ENCODE peak calls at places on chromosome 18, in seven cellular contexts. R is colonic mucosa, C is right lobe of liver, T is stomach, E is WTC11, B is Calu3, V is H9. L is an unnamed sample.

GRCh38 chr18:44599409-44599808 is 81.3 kb upstream of the SETBP1 start:
- DNase-seq in R (no peak), C (no peak), T (no peak), E (peak), B (no peak), V (no peak), L (no peak)

GRCh38 chr18:69754108-69754507 is 193.6 kb downstream of the CD226 start:
- DNase-seq in R (no peak), C (no peak), T (no peak), E (no peak), B (no peak), V (no peak), L (no peak)

GRCh38 chr18:37675699-37676098 is 110.1 kb upstream of the CELF4 start:
- DNase-seq in R (no peak), C (no peak), T (no peak), E (no peak), B (no peak), V (no peak), L (no peak)

GRCh38 chr18:12394428-12394827 is 13.3 kb upstream of the PRELID3A start:
- DNase-seq in R (no peak), C (no peak), T (no peak), E (peak), B (peak), V (peak), L (no peak)

GRCh38 chr18:37261246-37261927 is 304.2 kb downstream of the CELF4 start:
- DNase-seq in R (no peak), C (no peak), T (no peak), E (no peak), B (no peak), V (no peak), L (no peak)

GRCh38 chr18:57107141-57107832 is 39.6 kb upstream of the BOD1L2 start:
- DNase-seq in R (no peak), C (no peak), T (no peak), E (no peak), B (peak), V (no peak), L (no peak)

GRCh38 chr18:72811047-72811446 is 56.7 kb downstream of the NETO1 start:
- DNase-seq in R (no peak), C (no peak), T (no peak), E (no peak), B (no peak), V (no peak), L (no peak)

GRCh38 chr18:72652990-72653593 is 109.0 kb upstream of the CBLN2 start:
- DNase-seq in R (peak), C (no peak), T (no peak), E (peak), B (peak), V (peak), L (peak)

GRCh38 chr18:55301196-55301540 is 286.8 kb downstream of the TCF4 start:
- DNase-seq in R (no peak), C (no peak), T (no peak), E (no peak), B (no peak), V (no peak), L (no peak)

GRCh38 chr18:54742654-54743053 is 85.6 kb upstream of the RAB27B start:
- DNase-seq in R (peak), C (no peak), T (peak), E (no peak), B (no peak), V (no peak), L (no peak)

GRCh38 chr18:6487027-6487426 is 72.3 kb upstream of the L3MBTL4 start:
- DNase-seq in R (no peak), C (no peak), T (no peak), E (peak), B (no peak), V (peak), L (no peak)

GRCh38 chr18:79418236-79418635 is 22.5 kb downstream of the NFATC1 start:
- DNase-seq in R (no peak), C (no peak), T (no peak), E (no peak), B (no peak), V (no peak), L (no peak)

GRCh38 chr18:62688743-62689317 is 26.5 kb upstream of the PHLPP1 start:
- DNase-seq in R (no peak), C (no peak), T (no peak), E (no peak), B (no peak), V (no peak), L (no peak)

GRCh38 chr18:8911408-8912340 is 190.8 kb upstream of the NDUFV2 start:
- DNase-seq in R (no peak), C (no peak), T (no peak), E (no peak), B (no peak), V (no peak), L (no peak)

GRCh38 chr18:41917199-41917598 is 37.8 kb upstream of the PIK3C3 start:
- DNase-seq in R (no peak), C (no peak), T (no peak), E (no peak), B (no peak), V (no peak), L (no peak)

GRCh38 chr18:22817844-22818243 is 115.3 kb upstream of the RBBP8 start:
- DNase-seq in R (no peak), C (no peak), T (no peak), E (no peak), B (no peak), V (no peak), L (no peak)

GRCh38 chr18:47754311-47755101 is 176.0 kb downstream of the SMAD2 start:
- DNase-seq in R (peak), C (no peak), T (peak), E (peak), B (peak), V (peak), L (peak)

GRCh38 chr18:70041459-70042020 is 93.9 kb upstream of the CD226 start:
- DNase-seq in R (no peak), C (no peak), T (no peak), E (no peak), B (no peak), V (no peak), L (no peak)

GRCh38 chr18:67425724-67426123 is 90.8 kb downstream of the DSEL start:
- DNase-seq in R (no peak), C (no peak), T (no peak), E (no peak), B (peak), V (no peak), L (no peak)

GRCh38 chr18:75244336-75244735 is 33.7 kb downstream of the TSHZ1 start:
- DNase-seq in R (no peak), C (no peak), T (no peak), E (peak), B (peak), V (peak), L (peak)

GRCh38 chr18:10213526-10213925 is 240.9 kb upstream of the APCDD1 start:
- DNase-seq in R (no peak), C (no peak), T (no peak), E (no peak), B (peak), V (no peak), L (no peak)

GRCh38 chr18:11713756-11714155 is 24.7 kb downstream of the GNAL start:
- DNase-seq in R (no peak), C (no peak), T (no peak), E (no peak), B (no peak), V (no peak), L (no peak)

GRCh38 chr18:42437646-42438045 is 482.6 kb downstream of the PIK3C3 start:
- DNase-seq in R (no peak), C (no peak), T (no peak), E (no peak), B (no peak), V (no peak), L (no peak)

GRCh38 chr18:41783065-41783818 is 171.8 kb upstream of the PIK3C3 start:
- DNase-seq in R (no peak), C (no peak), T (no peak), E (no peak), B (no peak), V (no peak), L (no peak)

GRCh38 chr18:66344227-66344626 is 259.7 kb downstream of the CDH19 start:
- DNase-seq in R (no peak), C (no peak), T (no peak), E (no peak), B (no peak), V (no peak), L (no peak)

GRCh38 chr18:7979714-7980113 is 412.6 kb downstream of the PTPRM start:
- DNase-seq in R (no peak), C (no peak), T (no peak), E (no peak), B (no peak), V (no peak), L (no peak)

GRCh38 chr18:36758623-36759022 is 70.2 kb downstream of the TPGS2 start:
- DNase-seq in R (no peak), C (no peak), T (no peak), E (no peak), B (no peak), V (no peak), L (no peak)

DNA sequence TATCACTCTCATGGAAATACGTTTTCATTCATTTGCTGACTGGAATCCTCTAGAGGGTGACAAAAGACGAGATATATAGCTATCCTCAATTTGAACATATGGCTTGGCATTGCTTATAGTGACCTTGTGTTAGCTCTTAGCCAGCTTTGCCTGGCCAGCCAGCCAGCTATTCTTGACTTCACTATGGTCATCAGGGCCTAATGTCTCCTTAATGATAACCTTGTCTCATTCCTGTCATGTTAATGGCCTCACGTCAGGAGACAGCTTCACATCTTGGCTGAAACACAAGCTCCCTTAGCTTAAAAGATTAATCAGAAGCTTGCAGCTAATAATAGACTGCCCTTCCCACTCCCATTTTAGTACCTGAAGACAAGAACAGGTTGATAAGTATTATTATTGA is 1517.5 kb upstream of the PIK3C3 start:
- DNase-seq in R (no peak), C (no peak), T (no peak), E (no peak), B (no peak), V (no peak), L (peak)
- TF ChIP-seq CTCF in R (no peak), C (no peak), T (no peak), E (no peak), B (no peak), V (no peak), L (no peak)

DNA sequence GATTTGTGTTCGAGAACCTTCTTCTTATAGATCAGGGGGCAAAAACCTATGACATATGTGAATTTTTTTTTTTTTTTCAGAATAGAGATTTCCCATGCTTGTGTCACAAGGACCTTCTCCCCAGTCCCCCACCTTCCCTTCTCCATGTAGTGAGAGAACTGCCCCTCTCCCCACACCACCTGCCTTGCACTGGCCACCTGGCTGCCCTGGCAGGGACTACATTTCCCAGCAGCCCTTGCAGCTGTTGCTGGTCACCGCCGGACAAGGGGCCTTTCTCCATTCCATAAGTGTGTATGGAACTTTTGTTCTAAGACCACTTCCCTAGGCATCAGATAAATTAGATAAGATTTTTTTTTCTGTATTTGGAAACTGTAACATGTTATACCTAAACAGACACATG is 22.2 kb downstream of the MBP start:
- DNase-seq in R (no peak), C (no peak), T (no peak), E (no peak), B (no peak), V (no peak), L (no peak)
- TF ChIP-seq CTCF in R (no peak), C (no peak), T (no peak), E (no peak), B (peak), V (no peak), L (no peak)

DNA sequence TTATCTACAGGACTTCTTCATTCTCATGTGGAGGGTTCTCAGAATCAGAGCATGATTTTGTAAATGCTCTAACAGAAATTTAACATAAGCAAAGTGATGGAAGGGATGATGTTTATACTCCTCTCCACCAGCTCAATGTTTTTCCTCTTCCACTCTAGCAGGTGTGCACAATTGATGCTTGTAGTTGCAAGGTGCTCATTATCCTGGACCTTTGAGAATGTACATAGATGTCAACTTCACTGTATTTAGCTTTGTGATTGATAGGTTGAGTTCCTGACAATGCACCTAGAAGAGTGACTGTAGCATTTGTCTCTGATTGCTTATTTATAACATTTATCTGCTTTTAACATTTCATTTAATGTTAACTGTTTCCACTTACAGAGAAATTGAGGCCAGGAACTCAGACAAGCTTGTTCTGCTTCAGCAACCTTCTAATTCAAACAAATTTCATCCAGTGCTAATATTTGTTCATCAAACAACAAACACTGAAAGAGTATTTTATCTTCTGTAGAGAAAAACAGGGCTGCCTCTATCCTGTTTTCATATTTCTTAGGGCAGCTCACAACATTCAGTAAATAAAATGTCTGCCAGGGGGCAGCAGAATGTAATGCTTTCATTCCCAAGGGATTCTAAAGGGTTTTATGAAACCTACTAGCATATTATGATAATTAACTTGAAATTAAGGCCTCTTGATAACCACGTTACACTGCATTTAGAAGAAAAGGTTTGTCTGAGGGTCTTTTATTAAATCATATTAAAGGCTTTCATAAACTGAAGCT is 127.9 kb upstream of the NOL4 start:
- DNase-seq in R (no peak), C (no peak), T (no peak), E (no peak), B (no peak), V (no peak), L (no peak)
- TF ChIP-seq CTCF in R (no peak), C (peak), T (peak), E (no peak), B (peak), V (peak), L (no peak)

GRCh38 chr18:61379827-61380226 is 46.6 kb downstream of the CDH20 start:
- DNase-seq in R (no peak), C (no peak), T (no peak), E (no peak), B (no peak), V (no peak), L (no peak)
- TF ChIP-seq CTCF in R (no peak), C (no peak), T (no peak), E (no peak), B (no peak), V (no peak), L (no peak)

DNA sequence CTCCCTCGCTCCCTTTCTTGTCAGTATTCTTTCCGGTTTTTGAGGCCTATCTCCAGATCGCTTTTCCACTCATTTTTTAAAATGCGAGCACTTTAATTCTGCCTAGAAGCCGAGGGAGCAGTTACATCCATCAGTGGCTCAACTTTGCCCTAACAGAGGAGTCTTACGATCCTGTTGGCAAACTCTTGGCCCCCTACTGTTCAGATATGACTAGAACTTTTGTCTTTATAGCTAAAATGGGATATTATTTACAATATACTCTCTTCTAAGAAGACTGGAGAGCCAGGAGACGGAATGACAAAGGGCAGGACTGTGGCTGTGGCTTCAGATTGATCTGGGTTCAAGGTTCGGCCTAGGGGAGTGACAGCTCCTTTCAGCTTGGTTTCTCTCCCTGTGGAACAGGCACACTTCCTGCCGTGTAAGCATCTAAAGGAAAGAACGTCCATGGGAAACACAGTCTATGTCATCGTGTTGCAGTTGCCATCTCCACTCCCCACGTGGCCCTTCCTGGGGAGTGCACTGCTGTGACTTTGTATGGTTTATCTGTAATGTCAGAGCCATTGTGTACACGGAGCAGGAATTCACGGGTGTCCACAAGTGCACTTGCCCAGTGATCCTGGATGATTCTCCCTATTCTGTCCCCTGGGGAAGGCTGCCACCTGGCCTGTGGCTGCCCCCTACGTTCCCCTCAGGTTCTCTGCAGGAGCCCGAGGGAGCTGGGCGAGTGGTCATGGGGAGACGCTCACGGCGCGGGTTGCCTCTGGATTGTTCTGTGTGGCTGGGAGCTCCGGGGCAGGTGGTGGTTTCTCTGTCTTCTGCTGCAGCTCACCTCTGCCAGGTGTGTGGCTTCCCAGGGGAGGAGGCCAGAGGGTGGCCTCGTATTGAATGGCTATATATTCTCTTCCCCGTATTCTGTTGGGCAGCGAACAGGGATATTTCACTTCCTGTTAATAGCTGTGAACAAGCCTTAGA is 222.0 kb downstream of the LDLRAD4 start:
- DNase-seq in R (no peak), C (no peak), T (no peak), E (no peak), B (no peak), V (no peak), L (peak)
- TF ChIP-seq CTCF in R (no peak), C (no peak), T (no peak), E (no peak), B (no peak), V (no peak), L (no peak)

DNA sequence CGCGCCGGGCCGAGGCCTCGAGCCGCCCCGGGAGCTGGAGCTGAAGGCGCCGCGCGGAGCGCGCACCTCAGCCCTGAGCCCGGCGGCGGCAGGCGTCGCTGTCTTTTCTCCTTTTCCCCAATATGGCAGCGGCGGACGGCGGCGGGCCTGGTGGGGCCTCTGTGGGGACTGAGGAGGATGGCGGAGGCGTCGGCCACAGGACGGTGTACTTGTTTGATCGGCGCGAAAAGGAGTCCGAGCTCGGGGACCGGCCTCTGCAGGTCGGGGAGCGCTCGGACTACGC is 369 bp downstream of the SMCHD1 start:
- DNase-seq in R (no peak), C (no peak), T (no peak), E (no peak), B (no peak), V (no peak), L (no peak)
- TF ChIP-seq CTCF in R (no peak), C (no peak), T (no peak), E (no peak), B (no peak), V (no peak), L (no peak)

GRCh38 chr18:48825101-48825745 is 125.5 kb downstream of the SMAD7 start:
- DNase-seq in R (peak), C (peak), T (peak), E (peak), B (no peak), V (peak), L (peak)
- TF ChIP-seq CTCF in R (no peak), C (no peak), T (no peak), E (no peak), B (no peak), V (no peak), L (no peak)

DNA sequence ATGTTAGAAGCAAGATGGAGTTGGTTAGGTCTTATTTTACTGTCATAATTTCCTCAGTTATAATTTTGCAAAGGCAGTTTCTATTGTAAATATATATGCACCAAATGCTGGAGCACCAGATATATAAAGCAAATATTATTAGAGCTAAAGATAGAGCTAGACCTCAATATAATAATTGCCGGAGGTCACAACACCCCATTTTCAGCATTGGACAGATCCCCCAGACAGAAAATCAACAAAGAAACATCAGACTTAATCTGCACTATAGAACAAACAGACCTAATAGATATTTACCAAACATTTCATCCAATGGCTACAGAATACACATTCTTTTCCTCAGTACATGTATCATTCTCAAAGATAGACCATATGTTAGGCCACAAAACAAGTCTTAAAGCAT is 115.2 kb downstream of the CABYR start:
- DNase-seq in R (no peak), C (no peak), T (no peak), E (no peak), B (no peak), V (no peak), L (no peak)
- TF ChIP-seq CTCF in R (no peak), C (no peak), T (no peak), E (no peak), B (no peak), V (no peak), L (no peak)